ENCODE peak calls at places on chromosomes 2 and 18, in nine cellular contexts. H is HuH-7, B is HFFc6, Z is DMS79 treated with DMSO at 0.1 percent for 48 hours, P is HEK293T, T is fibroblast of lung, D is AG09309, N is activated T-cell treated with anti-CD3 and anti-CD28 coated beads for 1 hour, C is left cardiac atrium. U is an unnamed sample.

GRCh38 chr2:130967020-130967495 is 126.2 kb downstream of the FAM168B start:
- DNase-seq in N (no peak), T (no peak), Z (no peak), H (no peak), C (no peak), P (no peak), D (no peak), B (no peak), U (no peak)

GRCh38 chr2:201559067-201559710 is 84.1 kb downstream of the TMEM237 start:
- DNase-seq in H (no peak), B (no peak), N (no peak), Z (no peak), T (no peak), P (no peak), C (no peak), D (no peak), U (no peak)

GRCh38 chr2:10256525-10257031 is 46.1 kb upstream of the HPCAL1 start:
- DNase-seq in P (no peak), T (no peak), B (no peak), N (no peak), H (no peak), D (no peak), Z (peak), C (peak), U (no peak)

GRCh38 chr18:2897015-2897414 is 50.2 kb downstream of the EMILIN2 start:
- DNase-seq in D (no peak), P (no peak), T (no peak), N (no peak), Z (no peak), H (no peak), B (no peak), C (no peak), U (no peak)

GRCh38 chr18:22681912-22682311 is 251.2 kb upstream of the RBBP8 start:
- DNase-seq in T (peak), Z (no peak), D (no peak), N (no peak), P (no peak), H (no peak), C (no peak), B (no peak), U (no peak)

GRCh38 chr2:106108351-106108750 is 85.8 kb downstream of the UXS1 start:
- DNase-seq in Z (no peak), N (no peak), T (peak), H (peak), D (no peak), C (no peak), P (no peak), B (peak), U (no peak)

GRCh38 chr2:138175066-138175465 is 210.8 kb downstream of the HNMT start:
- DNase-seq in B (no peak), D (no peak), P (no peak), Z (no peak), H (no peak), N (no peak), C (no peak), T (no peak), U (no peak)

GRCh38 chr2:227933891-227934290 is 62.5 kb downstream of the DAW1 start:
- DNase-seq in N (no peak), D (no peak), P (no peak), B (no peak), C (no peak), H (no peak), Z (no peak), T (no peak), U (peak)

GRCh38 chr2:35251156-35251555 is 1104.4 kb upstream of the CRIM1 start:
- DNase-seq in Z (no peak), C (no peak), H (no peak), P (no peak), T (no peak), D (no peak), N (no peak), B (no peak), U (no peak)

GRCh38 chr18:22422909-22423548 is 5.3 kb upstream of the CTAGE1 start:
- DNase-seq in C (peak), Z (no peak), T (peak), B (no peak), H (no peak), N (no peak), P (no peak), D (peak), U (no peak)

GRCh38 chr2:88187038-88187676 is 17.0 kb downstream of the THNSL2 start:
- DNase-seq in B (peak), C (peak), N (no peak), H (peak), D (no peak), P (peak), Z (no peak), T (peak), U (peak)

GRCh38 chr18:14089781-14090180 is 42.5 kb downstream of the ZNF519 start:
- DNase-seq in P (no peak), D (no peak), B (no peak), Z (no peak), H (no peak), N (no peak), C (no peak), T (peak), U (no peak)